ENCODE peak calls at places on chromosomes 6 and 20, in five cellular contexts. D is A549, G is K562, O is H1, Q is HepG2. N is an unnamed sample.

GRCh38 chr6:157272372-157272771 is 50.9 kb downstream of the TMEM242 start:
- DNase-seq in Q (no peak), G (no peak), O (no peak), D (no peak), N (no peak)

GRCh38 chr20:57680131-57680716 is 29.6 kb downstream of the PMEPA1 start:
- DNase-seq in D (no peak), O (no peak), G (no peak), Q (no peak), N (peak)

GRCh38 chr6:136959471-136959891 is 37.4 kb downstream of the SLC35D3 start:
- DNase-seq in O (peak), G (peak), D (no peak), Q (no peak), N (no peak)

GRCh38 chr6:56293756-56294155 is 46.4 kb upstream of the COL21A1 start:
- DNase-seq in D (no peak), Q (no peak), G (no peak), O (no peak), N (no peak)

GRCh38 chr6:52454556-52454955 is 34.4 kb downstream of the EFHC1 start:
- DNase-seq in O (no peak), Q (peak), D (no peak), G (no peak), N (no peak)

GRCh38 chr20:45459606-45460005 is 9.9 kb upstream of the WFDC2 start:
- DNase-seq in O (no peak), Q (no peak), G (peak), D (peak), N (no peak)

GRCh38 chr6:96470296-96470695 is 51.3 kb upstream of the UFL1 start:
- DNase-seq in O (no peak), Q (no peak), D (no peak), G (no peak), N (no peak)

GRCh38 chr6:15546591-15546990 is 116.2 kb downstream of the DTNBP1 start:
- DNase-seq in G (no peak), O (no peak), Q (no peak), D (no peak), N (no peak)

GRCh38 chr6:156269751-156270369 is 507.3 kb upstream of the ARID1B start:
- DNase-seq in Q (no peak), D (no peak), O (no peak), G (no peak), N (no peak)

GRCh38 chr6:136809461-136809860 is 12.9 kb upstream of the PEX7 start:
- DNase-seq in G (no peak), O (no peak), Q (no peak), D (no peak), N (no peak)

DNA sequence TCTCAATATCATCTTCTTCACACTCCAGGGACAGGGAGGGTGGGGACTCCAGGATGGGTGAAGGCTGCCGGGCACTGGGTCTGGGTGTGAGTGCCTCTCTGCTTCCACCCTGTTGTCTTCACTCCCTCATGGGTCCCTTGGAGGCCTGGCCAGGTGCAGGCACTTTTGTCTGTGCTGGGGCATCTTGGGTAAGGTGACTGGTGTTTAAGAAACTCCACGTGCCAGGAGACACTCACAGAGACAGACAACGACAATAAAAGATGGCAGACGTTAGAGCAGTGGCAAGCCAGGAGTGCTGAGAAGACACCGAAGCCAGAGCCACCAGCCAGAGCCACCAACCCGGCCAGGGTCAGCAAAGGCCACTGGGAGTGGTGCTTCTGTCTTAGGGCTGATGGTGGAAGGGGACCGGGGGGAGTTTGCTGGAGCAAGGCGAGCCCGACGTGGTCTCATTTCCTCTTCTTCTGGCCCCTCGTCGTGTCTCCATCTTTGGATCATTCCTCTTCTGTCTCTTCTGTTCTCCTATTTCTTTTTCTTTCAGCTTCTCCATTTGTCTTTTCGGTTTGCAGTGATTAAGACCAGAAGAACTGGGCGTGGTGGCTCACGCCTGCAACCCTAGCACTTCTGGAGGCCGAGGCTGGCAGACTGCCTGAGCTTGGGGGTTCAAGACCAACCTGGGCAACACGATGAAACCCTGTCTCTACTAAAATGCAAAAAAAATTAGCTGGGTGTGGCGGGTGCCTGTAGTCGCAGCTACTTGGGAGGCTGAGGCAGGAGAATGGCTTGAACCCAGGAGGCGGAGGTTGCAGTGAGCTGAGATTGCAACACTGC is 90.8 kb downstream of the RAMACL start:
- DNase-seq in G (no peak), Q (no peak), D (no peak), O (no peak), N (no peak)
- TF ChIP-seq KDM1A in G (no peak), Q (no peak), D (no peak), O (no peak), N (no peak)

DNA sequence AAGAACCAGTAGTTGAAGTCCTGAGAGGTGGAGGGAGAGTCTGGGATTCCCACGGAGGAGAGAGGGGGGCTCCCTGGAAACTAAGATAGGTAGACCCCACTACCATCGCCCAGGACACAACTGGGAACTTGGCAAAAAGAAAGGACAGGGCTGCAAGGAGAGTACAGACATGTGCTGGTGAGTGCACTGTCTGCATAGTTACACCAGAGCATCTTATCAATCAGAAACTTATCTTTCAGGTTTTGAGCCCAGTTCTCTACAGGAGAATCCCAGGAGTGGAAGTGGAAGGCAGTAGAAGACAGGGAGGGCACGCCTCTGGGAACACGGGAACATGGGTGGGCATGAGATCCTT is 12.2 kb downstream of the NFKBIL1 start:
- DNase-seq in G (no peak), D (no peak), O (no peak), Q (no peak), N (no peak)
- H3K27ac ChIP-seq in G (peak), D (no peak), O (no peak), Q (no peak), N (peak)

DNA sequence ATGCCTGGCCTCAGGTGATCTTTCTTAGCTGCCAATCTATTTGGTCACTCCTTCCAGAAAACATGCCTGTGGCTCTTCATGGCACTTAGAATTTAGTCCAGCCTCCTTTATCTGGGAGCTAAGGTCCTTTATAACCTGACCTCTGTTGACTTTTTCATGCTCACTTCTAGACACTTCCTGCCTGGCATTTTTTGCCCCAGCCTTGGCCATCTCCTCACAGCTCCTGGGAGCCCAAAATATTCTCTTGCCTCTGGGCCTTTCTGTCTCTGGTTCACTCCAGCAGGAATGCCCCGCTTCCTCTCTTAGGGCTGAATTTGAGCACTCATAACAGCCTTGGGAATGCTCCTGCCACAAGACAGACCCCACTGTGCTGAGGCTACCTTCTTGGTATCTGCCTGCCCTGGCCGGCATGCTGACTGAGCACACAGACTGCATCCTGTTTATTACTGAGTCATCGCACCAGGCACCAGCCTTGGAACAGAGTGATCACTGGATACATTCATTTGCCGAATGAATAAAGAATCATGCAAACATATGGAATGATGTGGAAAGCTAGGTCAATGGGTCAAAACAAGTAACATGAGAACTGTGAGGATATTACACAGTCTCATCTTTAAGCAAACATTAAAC is 5.8 kb upstream of the EEF1E1 start:
- DNase-seq in Q (peak), G (peak), D (peak), O (no peak), N (no peak)
- TF ChIP-seq KDM1A in Q (no peak), G (no peak), D (peak), O (no peak), N (no peak)

GRCh38 chr6:53532942-53533341 is 12.0 kb downstream of the GCLC start:
- DNase-seq in O (no peak), D (no peak), Q (no peak), G (no peak), N (no peak)
- H3K27ac ChIP-seq in O (no peak), D (peak), Q (no peak), G (peak), N (no peak)

GRCh38 chr20:32624687-32625345 is 39.7 kb upstream of the NOL4L start:
- DNase-seq in Q (no peak), D (no peak), O (no peak), G (no peak), N (no peak)

GRCh38 chr20:32625996-32626395 is 40.9 kb upstream of the NOL4L start:
- DNase-seq in Q (no peak), O (no peak), D (no peak), G (no peak), N (no peak)

GRCh38 chr20:32626407-32626806 is 41.3 kb upstream of the NOL4L start:
- DNase-seq in O (no peak), G (no peak), Q (no peak), D (no peak), N (no peak)

GRCh38 chr20:32628960-32629530 is 43.9 kb upstream of the NOL4L start:
- DNase-seq in O (no peak), G (peak), Q (peak), D (no peak), N (no peak)

GRCh38 chr20:32626859-32627636 is 41.9 kb upstream of the NOL4L start:
- DNase-seq in G (no peak), Q (no peak), O (no peak), D (no peak), N (no peak)
- TF ChIP-seq KDM1A in G (no peak), Q (no peak), O (no peak), D (no peak), N (no peak)

GRCh38 chr6:33029297-33030184 is 20.1 kb upstream of the HLA-DOA start:
- DNase-seq in Q (no peak), O (no peak), G (no peak), D (no peak), N (peak)
- H3K27ac ChIP-seq in Q (no peak), O (no peak), G (no peak), D (no peak), N (peak)

DNA sequence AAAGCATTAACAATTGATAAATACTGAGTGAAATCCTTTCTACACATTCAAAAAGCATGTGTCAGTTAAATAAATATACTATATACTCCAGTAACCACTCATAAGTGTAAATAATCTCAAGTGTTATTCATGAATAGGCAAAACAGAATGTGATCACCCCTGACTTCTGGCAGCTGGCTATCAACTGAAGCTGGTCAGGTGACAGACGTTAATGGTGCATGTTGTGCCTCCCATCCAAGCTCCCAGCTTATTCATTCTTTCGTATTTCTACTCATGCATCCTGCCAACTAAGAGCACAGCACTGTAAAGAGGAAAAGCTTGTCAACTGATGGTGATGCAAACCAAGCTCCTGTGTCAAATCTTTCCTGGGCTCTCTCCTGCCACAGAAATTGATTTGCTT is 7.7 kb downstream of the PSMB1 start:
- DNase-seq in G (no peak), D (no peak), O (no peak), Q (no peak), N (no peak)
- TF ChIP-seq KDM1A in G (no peak), D (no peak), O (no peak), Q (no peak), N (no peak)

GRCh38 chr6:39923394-39923793 is 10.9 kb downstream of the MOCS1 start:
- DNase-seq in O (no peak), G (no peak), Q (no peak), D (no peak), N (no peak)
- H3K27ac ChIP-seq in O (no peak), G (no peak), Q (no peak), D (no peak), N (no peak)

GRCh38 chr6:142008016-142008735 is 124.5 kb upstream of the GJE1 start:
- DNase-seq in D (no peak), Q (no peak), O (no peak), G (no peak), N (no peak)
- TF ChIP-seq KDM1A in D (no peak), Q (no peak), O (no peak), G (no peak), N (no peak)

GRCh38 chr6:111070407-111070743 is 16.9 kb upstream of the SLC16A10 start:
- DNase-seq in G (no peak), Q (no peak), O (no peak), D (no peak), N (no peak)

GRCh38 chr6:111068116-111068897 is 19.0 kb upstream of the SLC16A10 start:
- DNase-seq in G (no peak), D (no peak), Q (no peak), O (no peak), N (no peak)

GRCh38 chr6:111072801-111073360 is 14.4 kb upstream of the SLC16A10 start:
- DNase-seq in O (no peak), Q (no peak), G (no peak), D (no peak), N (no peak)

GRCh38 chr6:111069722-111070406 is 17.4 kb upstream of the SLC16A10 start:
- DNase-seq in O (no peak), D (no peak), Q (no peak), G (no peak), N (no peak)
- H3K27ac ChIP-seq in O (no peak), D (no peak), Q (no peak), G (no peak), N (no peak)